ENCODE peak calls at places on chromosome 22, in seven cellular contexts. One of them, this sample, is unnamed.

GRCh38 chr22:38881464-38881871 is 9.5 kb upstream of the CBX6 start:
- DNase-seq in mesenchymal stem cell: no peak
- DNase-seq in H9: no peak
- DNase-seq in neuronal stem cell: no peak
- DNase-seq in trophoblast cell: no peak
- DNase-seq in mesendoderm: no peak
- DNase-seq in H1: no peak
- DNase-seq in this sample: peak

GRCh38 chr22:29198240-29198639 is 7.5 kb upstream of the EMID1 start:
- DNase-seq in trophoblast cell: no peak
- DNase-seq in mesendoderm: no peak
- DNase-seq in mesenchymal stem cell: no peak
- DNase-seq in H1: no peak
- DNase-seq in H9: no peak
- DNase-seq in neuronal stem cell: no peak
- DNase-seq in this sample: no peak

GRCh38 chr22:20422271-20422958 is 15.2 kb downstream of the SCARF2 start:
- DNase-seq in mesendoderm: no peak
- DNase-seq in H9: no peak
- DNase-seq in H1: no peak
- DNase-seq in trophoblast cell: no peak
- DNase-seq in mesenchymal stem cell: no peak
- DNase-seq in neuronal stem cell: no peak
- DNase-seq in this sample: peak

GRCh38 chr22:32836286-32836859 is 34.9 kb downstream of the TIMP3 start:
- DNase-seq in mesenchymal stem cell: no peak
- DNase-seq in trophoblast cell: peak
- DNase-seq in H9: no peak
- DNase-seq in neuronal stem cell: no peak
- DNase-seq in mesendoderm: peak
- DNase-seq in H1: no peak
- DNase-seq in this sample: peak

GRCh38 chr22:29260031-29260560 is 7.7 kb downstream of the RHBDD3 start:
- DNase-seq in mesendoderm: no peak
- DNase-seq in H1: no peak
- DNase-seq in H9: no peak
- DNase-seq in mesenchymal stem cell: no peak
- DNase-seq in neuronal stem cell: no peak
- DNase-seq in trophoblast cell: no peak
- DNase-seq in this sample: no peak

GRCh38 chr22:35971418-35972119 is 57.1 kb downstream of the RBFOX2 start:
- DNase-seq in mesendoderm: peak
- DNase-seq in mesenchymal stem cell: peak
- DNase-seq in neuronal stem cell: no peak
- DNase-seq in H9: no peak
- DNase-seq in trophoblast cell: no peak
- DNase-seq in H1: no peak
- DNase-seq in this sample: peak

GRCh38 chr22:41687901-41688364 is 734 bp downstream of the SNU13 start:
- DNase-seq in mesendoderm: peak
- DNase-seq in mesenchymal stem cell: peak
- DNase-seq in H9: no peak
- DNase-seq in trophoblast cell: peak
- DNase-seq in neuronal stem cell: no peak
- DNase-seq in H1: no peak
- DNase-seq in this sample: peak

GRCh38 chr22:17804331-17805080 is 30.2 kb upstream of the BID start:
- DNase-seq in H9: no peak
- DNase-seq in trophoblast cell: peak
- DNase-seq in neuronal stem cell: no peak
- DNase-seq in mesendoderm: peak
- DNase-seq in H1: no peak
- DNase-seq in mesenchymal stem cell: no peak
- DNase-seq in this sample: no peak

GRCh38 chr22:43114958-43115357 is 4.4 kb downstream of the BIK start:
- DNase-seq in mesendoderm: no peak
- DNase-seq in H9: no peak
- DNase-seq in neuronal stem cell: no peak
- DNase-seq in trophoblast cell: no peak
- DNase-seq in mesenchymal stem cell: no peak
- DNase-seq in H1: no peak
- DNase-seq in this sample: no peak

GRCh38 chr22:19797631-19798319 is 37.2 kb downstream of the TBX1 start:
- DNase-seq in H1: no peak
- DNase-seq in mesenchymal stem cell: no peak
- DNase-seq in H9: no peak
- DNase-seq in mesendoderm: no peak
- DNase-seq in trophoblast cell: no peak
- DNase-seq in neuronal stem cell: no peak
- DNase-seq in this sample: no peak

GRCh38 chr22:19688301-19689290 is 25.7 kb upstream of the SEPTIN5 start:
- DNase-seq in neuronal stem cell: no peak
- DNase-seq in mesenchymal stem cell: no peak
- DNase-seq in H9: no peak
- DNase-seq in mesendoderm: no peak
- DNase-seq in H1: no peak
- DNase-seq in trophoblast cell: no peak
- DNase-seq in this sample: no peak

GRCh38 chr22:20552450-20552894 is 45.1 kb downstream of the MED15 start:
- DNase-seq in H1: no peak
- DNase-seq in neuronal stem cell: no peak
- DNase-seq in trophoblast cell: no peak
- DNase-seq in mesendoderm: no peak
- DNase-seq in mesenchymal stem cell: peak
- DNase-seq in H9: no peak
- DNase-seq in this sample: peak

GRCh38 chr22:22614065-22614464 is 30.3 kb upstream of the GGTLC2 start:
- DNase-seq in mesenchymal stem cell: no peak
- DNase-seq in trophoblast cell: no peak
- DNase-seq in H9: no peak
- DNase-seq in H1: no peak
- DNase-seq in mesendoderm: no peak
- DNase-seq in neuronal stem cell: no peak
- DNase-seq in this sample: no peak
- H4K8ac ChIP-seq in mesenchymal stem cell: no peak
- H4K8ac ChIP-seq in trophoblast cell: no peak
- H4K8ac ChIP-seq in H9: no peak
- H4K8ac ChIP-seq in H1: no peak
- H4K8ac ChIP-seq in mesendoderm: no peak
- H4K8ac ChIP-seq in neuronal stem cell: no peak
- H4K8ac ChIP-seq in this sample: no peak

GRCh38 chr22:49865156-49865555 is 11.5 kb downstream of the ZBED4 start:
- DNase-seq in trophoblast cell: no peak
- DNase-seq in neuronal stem cell: no peak
- DNase-seq in mesendoderm: no peak
- DNase-seq in H9: no peak
- DNase-seq in H1: no peak
- DNase-seq in mesenchymal stem cell: no peak
- DNase-seq in this sample: no peak
- H4K8ac ChIP-seq in trophoblast cell: no peak
- H4K8ac ChIP-seq in neuronal stem cell: no peak
- H4K8ac ChIP-seq in mesendoderm: no peak
- H4K8ac ChIP-seq in H9: no peak
- H4K8ac ChIP-seq in H1: no peak
- H4K8ac ChIP-seq in mesenchymal stem cell: no peak
- H4K8ac ChIP-seq in this sample: no peak

DNA sequence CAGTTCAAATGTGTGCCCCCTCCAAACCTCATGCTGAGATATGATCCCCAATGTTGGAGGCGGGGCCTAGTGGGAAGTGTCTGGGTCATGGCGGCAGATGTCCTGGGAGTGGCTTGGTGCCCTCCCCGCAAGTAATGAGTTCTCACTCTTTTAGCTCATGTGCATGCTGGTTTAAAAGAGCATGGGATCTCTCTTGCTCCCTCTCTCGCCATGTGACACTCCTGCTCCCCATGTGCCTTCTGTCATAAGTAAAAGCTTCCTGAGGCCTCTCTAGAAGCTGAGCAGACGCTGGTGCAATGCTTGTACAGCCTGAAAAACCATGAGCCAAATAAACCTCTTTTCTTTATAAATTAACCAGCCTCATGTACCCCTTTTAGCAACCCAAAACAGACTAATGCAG is 98.8 kb downstream of the SGSM3 start:
- DNase-seq in H1: no peak
- DNase-seq in H9: no peak
- DNase-seq in mesenchymal stem cell: no peak
- DNase-seq in trophoblast cell: no peak
- DNase-seq in neuronal stem cell: no peak
- DNase-seq in mesendoderm: peak
- DNase-seq in this sample: no peak
- H4K8ac ChIP-seq in H1: no peak
- H4K8ac ChIP-seq in H9: no peak
- H4K8ac ChIP-seq in mesenchymal stem cell: no peak
- H4K8ac ChIP-seq in trophoblast cell: no peak
- H4K8ac ChIP-seq in neuronal stem cell: no peak
- H4K8ac ChIP-seq in mesendoderm: peak
- H4K8ac ChIP-seq in this sample: no peak

GRCh38 chr22:49237279-49237678 is 590.4 kb downstream of the BRD1 start:
- DNase-seq in H1: no peak
- DNase-seq in mesenchymal stem cell: no peak
- DNase-seq in trophoblast cell: no peak
- DNase-seq in neuronal stem cell: no peak
- DNase-seq in H9: peak
- DNase-seq in mesendoderm: no peak
- DNase-seq in this sample: no peak

GRCh38 chr22:49238181-49239141 is 589.2 kb downstream of the BRD1 start:
- DNase-seq in H1: no peak
- DNase-seq in H9: peak
- DNase-seq in mesenchymal stem cell: no peak
- DNase-seq in mesendoderm: no peak
- DNase-seq in neuronal stem cell: no peak
- DNase-seq in trophoblast cell: no peak
- DNase-seq in this sample: no peak

GRCh38 chr22:49235463-49236300 is 592.0 kb downstream of the BRD1 start:
- DNase-seq in H9: peak
- DNase-seq in H1: no peak
- DNase-seq in mesenchymal stem cell: no peak
- DNase-seq in mesendoderm: peak
- DNase-seq in trophoblast cell: no peak
- DNase-seq in neuronal stem cell: no peak
- DNase-seq in this sample: no peak

GRCh38 chr22:49237703-49238102 is 590.0 kb downstream of the BRD1 start:
- DNase-seq in neuronal stem cell: no peak
- DNase-seq in trophoblast cell: no peak
- DNase-seq in H9: no peak
- DNase-seq in mesendoderm: no peak
- DNase-seq in mesenchymal stem cell: no peak
- DNase-seq in H1: no peak
- DNase-seq in this sample: no peak

GRCh38 chr22:49236541-49237075 is 591.1 kb downstream of the BRD1 start:
- DNase-seq in neuronal stem cell: no peak
- DNase-seq in mesendoderm: no peak
- DNase-seq in mesenchymal stem cell: no peak
- DNase-seq in H9: peak
- DNase-seq in trophoblast cell: no peak
- DNase-seq in H1: no peak
- DNase-seq in this sample: no peak
- H4K8ac ChIP-seq in neuronal stem cell: no peak
- H4K8ac ChIP-seq in mesendoderm: no peak
- H4K8ac ChIP-seq in mesenchymal stem cell: no peak
- H4K8ac ChIP-seq in H9: no peak
- H4K8ac ChIP-seq in trophoblast cell: no peak
- H4K8ac ChIP-seq in H1: no peak
- H4K8ac ChIP-seq in this sample: no peak

GRCh38 chr22:26445577-26446275 is 16.7 kb downstream of the ASPHD2 start:
- DNase-seq in H9: no peak
- DNase-seq in neuronal stem cell: no peak
- DNase-seq in trophoblast cell: no peak
- DNase-seq in mesenchymal stem cell: no peak
- DNase-seq in mesendoderm: no peak
- DNase-seq in H1: no peak
- DNase-seq in this sample: no peak
- H4K8ac ChIP-seq in H9: no peak
- H4K8ac ChIP-seq in neuronal stem cell: no peak
- H4K8ac ChIP-seq in trophoblast cell: peak
- H4K8ac ChIP-seq in mesenchymal stem cell: no peak
- H4K8ac ChIP-seq in mesendoderm: no peak
- H4K8ac ChIP-seq in H1: no peak
- H4K8ac ChIP-seq in this sample: no peak

DNA sequence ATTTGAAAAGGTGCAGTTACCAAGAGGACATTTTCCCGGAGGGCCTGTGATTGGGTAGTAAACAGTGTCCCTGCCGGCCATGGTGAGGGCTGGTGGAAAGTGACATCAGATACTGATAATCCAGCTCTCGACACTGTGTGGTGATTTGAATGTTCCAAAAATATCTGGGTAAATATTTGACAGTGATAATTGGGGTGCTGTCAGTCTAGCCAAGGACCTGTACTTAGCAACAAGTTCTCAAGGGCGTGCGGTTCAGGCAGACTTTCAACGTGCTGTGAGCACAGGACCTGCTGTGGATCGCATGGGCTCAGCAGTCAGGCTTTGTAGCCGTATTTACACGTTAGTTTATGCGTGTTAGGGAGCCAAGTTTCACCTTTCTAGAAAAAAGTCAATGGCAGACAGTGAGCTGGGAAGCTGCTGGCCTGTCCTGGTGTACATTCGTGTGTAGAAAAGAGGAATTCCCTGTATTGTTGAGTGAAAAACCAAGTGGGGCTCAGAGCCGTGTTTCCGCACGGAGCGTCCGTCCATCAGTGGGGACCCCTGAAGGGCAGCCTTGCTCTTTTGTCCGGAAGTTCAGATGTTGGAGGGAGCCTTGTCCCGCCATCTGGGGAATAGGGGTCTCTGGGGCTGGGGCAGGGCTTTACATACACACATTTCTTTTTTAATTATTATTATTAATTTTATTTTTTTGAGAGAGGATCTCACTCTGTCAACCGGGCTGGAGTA is 11.3 kb downstream of the TRMU start:
- DNase-seq in H1: no peak
- DNase-seq in mesendoderm: no peak
- DNase-seq in mesenchymal stem cell: no peak
- DNase-seq in H9: no peak
- DNase-seq in neuronal stem cell: no peak
- DNase-seq in trophoblast cell: no peak
- DNase-seq in this sample: no peak
- H4K8ac ChIP-seq in H1: peak
- H4K8ac ChIP-seq in mesendoderm: no peak
- H4K8ac ChIP-seq in mesenchymal stem cell: no peak
- H4K8ac ChIP-seq in H9: no peak
- H4K8ac ChIP-seq in neuronal stem cell: no peak
- H4K8ac ChIP-seq in trophoblast cell: no peak
- H4K8ac ChIP-seq in this sample: no peak

GRCh38 chr22:37206118-37206840 is 6.0 kb downstream of the SSTR3 start:
- DNase-seq in mesendoderm: no peak
- DNase-seq in trophoblast cell: no peak
- DNase-seq in H1: no peak
- DNase-seq in H9: no peak
- DNase-seq in neuronal stem cell: no peak
- DNase-seq in mesenchymal stem cell: no peak
- DNase-seq in this sample: no peak
- H4K8ac ChIP-seq in mesendoderm: no peak
- H4K8ac ChIP-seq in trophoblast cell: no peak
- H4K8ac ChIP-seq in H1: no peak
- H4K8ac ChIP-seq in H9: no peak
- H4K8ac ChIP-seq in neuronal stem cell: no peak
- H4K8ac ChIP-seq in mesenchymal stem cell: no peak
- H4K8ac ChIP-seq in this sample: no peak

DNA sequence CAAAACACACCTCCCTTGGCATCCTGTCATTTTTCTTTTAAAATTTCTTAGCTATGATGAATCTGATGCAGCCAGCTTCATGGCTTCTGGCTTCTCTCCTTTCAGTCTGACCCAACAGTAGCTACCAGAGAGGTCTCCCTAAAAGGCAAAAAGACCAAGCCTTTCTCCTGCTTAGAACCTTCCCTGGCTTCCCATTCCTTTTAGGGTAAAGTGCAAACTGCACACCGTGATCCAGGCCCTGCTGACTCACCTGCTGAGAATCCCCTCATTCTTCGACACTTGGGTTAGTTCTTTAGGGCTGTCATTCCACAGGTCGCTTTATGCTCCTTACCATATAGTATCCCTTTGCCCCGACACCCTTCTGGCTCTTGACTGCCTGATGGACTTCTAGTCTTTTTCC is 362.4 kb downstream of the MIAT start:
- DNase-seq in mesenchymal stem cell: no peak
- DNase-seq in trophoblast cell: no peak
- DNase-seq in H9: no peak
- DNase-seq in mesendoderm: peak
- DNase-seq in H1: peak
- DNase-seq in neuronal stem cell: no peak
- DNase-seq in this sample: no peak
- H4K8ac ChIP-seq in mesenchymal stem cell: no peak
- H4K8ac ChIP-seq in trophoblast cell: no peak
- H4K8ac ChIP-seq in H9: no peak
- H4K8ac ChIP-seq in mesendoderm: no peak
- H4K8ac ChIP-seq in H1: no peak
- H4K8ac ChIP-seq in neuronal stem cell: no peak
- H4K8ac ChIP-seq in this sample: no peak

This sample was measured in IMR-90.